ENCODE peak calls at places on chromosomes 4 and X, in seven cellular contexts. U is aorta; V is CD4-positive, alpha-beta memory T cell; M is left lung; L is fibroblast of lung; Y is naive thymus-derived CD4-positive, alpha-beta T cell; Z is OCI-LY7. X is an unnamed sample. For H3K4me1 and H3K9me3, the result is how much of the 10 kb centered on the place peaks cover.

GRCh38 chr4:71261633-71262121 is 77.1 kb upstream of the SLC4A4 start:
- DNase-seq in U (no peak), V (no peak), M (no peak), L (no peak), Y (no peak), Z (no peak), X (no peak)

GRCh38 chr4:128698386-128698785 is 111.1 kb upstream of the JADE1 start:
- DNase-seq in U (no peak), V (no peak), M (no peak), L (no peak), Y (no peak), Z (no peak), X (no peak)

GRCh38 chr4:1202526-1203378 is 30.4 kb upstream of the SPON2 start:
- DNase-seq in U (peak), V (no peak), M (peak), L (no peak), Y (no peak), Z (no peak), X (peak)

GRCh38 chr4:122963222-122963621 is 40.8 kb upstream of the NUDT6 start:
- DNase-seq in U (no peak), V (no peak), M (no peak), L (peak), Y (no peak), Z (no peak), X (no peak)

GRCh38 chr4:152256996-152257395 is 278.9 kb downstream of the FBXW7 start:
- DNase-seq in U (no peak), V (no peak), M (no peak), L (no peak), Y (no peak), Z (no peak), X (no peak)

GRCh38 chr4:138706206-138706605 is 309.4 kb upstream of the NOCT start:
- DNase-seq in U (no peak), V (no peak), M (no peak), L (no peak), Y (no peak), Z (no peak), X (no peak)

GRCh38 chr4:28518781-28519180 is 1658.1 kb downstream of the STIM2 start:
- DNase-seq in U (no peak), V (no peak), M (no peak), L (no peak), Y (no peak), Z (no peak), X (peak)

GRCh38 chrX:97224148-97224547 is 340.4 kb downstream of the RPA4 start:
- DNase-seq in U (no peak), V (no peak), M (no peak), L (no peak), Y (no peak), Z (no peak), X (no peak)

GRCh38 chr4:148649669-148650331 is 207.6 kb upstream of the NR3C2 start:
- DNase-seq in U (no peak), V (no peak), M (no peak), L (no peak), Y (no peak), Z (no peak), X (no peak)

GRCh38 chr4:144954224-144954623 is 143.8 kb downstream of the ANAPC10 start:
- DNase-seq in U (no peak), V (no peak), M (no peak), L (no peak), Y (no peak), Z (no peak), X (no peak)

GRCh38 chr4:2689825-2690700 is 66.1 kb downstream of the TNIP2 start:
- DNase-seq in U (peak), V (no peak), M (no peak), L (no peak), Y (no peak), Z (peak), X (no peak)

GRCh38 chr4:109213056-109213455 is 89.4 kb downstream of the COL25A1 start:
- DNase-seq in U (no peak), V (no peak), M (no peak), L (no peak), Y (no peak), Z (no peak), X (no peak)

GRCh38 chr4:169015237-169015636 is 5.2 kb upstream of the CBR4 start:
- DNase-seq in U (no peak), V (no peak), M (no peak), L (no peak), Y (no peak), Z (no peak), X (no peak)

GRCh38 chrX:8783100-8784098 is 17.8 kb downstream of the FAM9A start:
- DNase-seq in U (no peak), V (peak), M (no peak), L (no peak), Y (peak), Z (no peak), X (no peak)

GRCh38 chr4:166585491-166585890 is 648.8 kb downstream of the SPOCK3 start:
- DNase-seq in U (no peak), V (no peak), M (no peak), L (no peak), Y (no peak), Z (no peak), X (no peak)

GRCh38 chr4:150501983-150502382 is 80.0 kb upstream of the MAB21L2 start:
- DNase-seq in U (no peak), V (no peak), M (no peak), L (no peak), Y (no peak), Z (no peak), X (no peak)

GRCh38 chr4:138573246-138573645 is 331.1 kb upstream of the SLC7A11 start:
- DNase-seq in U (no peak), V (no peak), M (no peak), L (no peak), Y (no peak), Z (no peak), X (no peak)

GRCh38 chrX:80602017-80602765 is 181.9 kb downstream of the TENT5D start:
- DNase-seq in U (no peak), V (no peak), M (no peak), L (no peak), Y (no peak), Z (no peak), X (no peak)

GRCh38 chr4:117400039-117400835 is 314.9 kb upstream of the TRAM1L1 start:
- DNase-seq in U (no peak), V (no peak), M (no peak), L (peak), Y (no peak), Z (no peak), X (peak)

GRCh38 chrX:51496501-51497291 is at the start of gene NUDT11:
- DNase-seq in U (peak), V (peak), M (peak), L (peak), Y (no peak), Z (peak), X (peak)

GRCh38 chr4:139853309-139853708 is 187.7 kb downstream of the MGST2 start:
- DNase-seq in U (no peak), V (no peak), M (no peak), L (no peak), Y (no peak), Z (no peak), X (no peak)

DNA sequence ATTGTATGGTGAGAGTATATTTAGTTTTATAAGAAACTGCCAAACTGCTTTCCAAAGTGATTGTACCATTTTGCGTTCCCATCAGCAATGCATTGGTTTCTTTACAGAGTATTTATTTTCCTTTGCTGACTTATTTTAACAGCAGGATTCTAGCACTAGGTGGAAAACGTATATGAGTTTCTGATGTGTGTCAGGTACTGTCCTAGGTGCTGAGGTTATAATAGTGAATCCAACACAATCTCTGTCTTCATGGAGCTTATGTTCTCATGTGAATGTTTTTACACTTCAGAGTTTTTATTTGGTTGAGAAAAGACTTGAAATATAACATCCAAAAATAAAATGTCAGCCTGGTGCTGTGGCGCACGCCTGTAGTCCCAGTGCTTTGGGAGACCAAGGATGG is 4.0 kb downstream of the REPS2 start:
- DNase-seq in U (no peak), V (no peak), M (no peak), L (no peak), Y (no peak), Z (no peak), X (no peak)
- H3K4me1 ChIP-seq in U (under half), V (under half), M (under half), L (under half), Y (under half), Z (under half), X (under half)

GRCh38 chrX:67545772-67546495 is 2.1 kb downstream of the AR start:
- DNase-seq in U (peak), V (no peak), M (peak), L (peak), Y (no peak), Z (no peak), X (peak)

GRCh38 chrX:67546496-67547423 is 2.9 kb downstream of the AR start:
- DNase-seq in U (no peak), V (no peak), M (no peak), L (no peak), Y (no peak), Z (no peak), X (peak)

GRCh38 chrX:67544871-67545771 is 1.3 kb downstream of the AR start:
- DNase-seq in U (peak), V (no peak), M (peak), L (peak), Y (no peak), Z (no peak), X (peak)

GRCh38 chrX:67543818-67544217 is at the start of gene AR:
- DNase-seq in U (peak), V (no peak), M (peak), L (peak), Y (no peak), Z (no peak), X (peak)

DNA sequence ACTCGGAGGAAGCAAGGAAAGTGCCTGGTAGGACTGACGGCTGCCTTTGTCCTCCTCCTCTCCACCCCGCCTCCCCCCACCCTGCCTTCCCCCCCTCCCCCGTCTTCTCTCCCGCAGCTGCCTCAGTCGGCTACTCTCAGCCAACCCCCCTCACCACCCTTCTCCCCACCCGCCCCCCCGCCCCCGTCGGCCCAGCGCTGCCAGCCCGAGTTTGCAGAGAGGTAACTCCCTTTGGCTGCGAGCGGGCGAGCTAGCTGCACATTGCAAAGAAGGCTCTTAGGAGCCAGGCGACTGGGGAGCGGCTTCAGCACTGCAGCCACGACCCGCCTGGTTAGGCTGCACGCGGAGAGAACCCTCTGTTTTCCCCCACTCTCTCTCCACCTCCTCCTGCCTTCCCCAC is 460 bp downstream of the AR start:
- DNase-seq in U (peak), V (no peak), M (peak), L (peak), Y (no peak), Z (no peak), X (peak)
- H3K4me3 ChIP-seq in U (peak), V (no peak), M (peak), L (peak), Y (no peak), Z (no peak), X (peak)

GRCh38 chrX:85031505-85031904 is 27.8 kb downstream of the APOOL start:
- DNase-seq in U (no peak), V (no peak), M (no peak), L (no peak), Y (no peak), Z (no peak), X (no peak)

DNA sequence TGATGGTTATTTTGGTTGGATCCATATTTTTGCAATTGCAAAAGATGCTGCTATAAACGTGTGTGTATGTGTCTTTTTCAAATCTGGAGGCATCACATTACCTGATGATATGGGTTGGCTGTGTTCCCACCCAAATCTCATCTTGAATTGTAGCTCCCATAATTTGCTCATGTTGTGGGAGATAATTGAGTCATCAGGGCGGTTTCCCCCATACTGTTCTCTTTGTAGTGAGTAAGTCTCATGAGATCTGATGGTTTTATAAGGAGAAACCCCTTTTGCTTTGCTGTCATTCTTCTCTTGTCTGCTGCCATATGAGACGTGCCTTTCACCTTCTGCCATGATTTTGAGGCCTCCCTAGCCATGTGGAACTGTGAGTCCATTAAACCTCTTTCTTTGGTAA is 33.4 kb downstream of the APOOL start:
- DNase-seq in U (no peak), V (no peak), M (no peak), L (no peak), Y (no peak), Z (no peak), X (no peak)
- H3K9me3 ChIP-seq in U (under half), V (under half), M (under half), L (under half), Y (under half), Z (under half), X (under half)

DNA sequence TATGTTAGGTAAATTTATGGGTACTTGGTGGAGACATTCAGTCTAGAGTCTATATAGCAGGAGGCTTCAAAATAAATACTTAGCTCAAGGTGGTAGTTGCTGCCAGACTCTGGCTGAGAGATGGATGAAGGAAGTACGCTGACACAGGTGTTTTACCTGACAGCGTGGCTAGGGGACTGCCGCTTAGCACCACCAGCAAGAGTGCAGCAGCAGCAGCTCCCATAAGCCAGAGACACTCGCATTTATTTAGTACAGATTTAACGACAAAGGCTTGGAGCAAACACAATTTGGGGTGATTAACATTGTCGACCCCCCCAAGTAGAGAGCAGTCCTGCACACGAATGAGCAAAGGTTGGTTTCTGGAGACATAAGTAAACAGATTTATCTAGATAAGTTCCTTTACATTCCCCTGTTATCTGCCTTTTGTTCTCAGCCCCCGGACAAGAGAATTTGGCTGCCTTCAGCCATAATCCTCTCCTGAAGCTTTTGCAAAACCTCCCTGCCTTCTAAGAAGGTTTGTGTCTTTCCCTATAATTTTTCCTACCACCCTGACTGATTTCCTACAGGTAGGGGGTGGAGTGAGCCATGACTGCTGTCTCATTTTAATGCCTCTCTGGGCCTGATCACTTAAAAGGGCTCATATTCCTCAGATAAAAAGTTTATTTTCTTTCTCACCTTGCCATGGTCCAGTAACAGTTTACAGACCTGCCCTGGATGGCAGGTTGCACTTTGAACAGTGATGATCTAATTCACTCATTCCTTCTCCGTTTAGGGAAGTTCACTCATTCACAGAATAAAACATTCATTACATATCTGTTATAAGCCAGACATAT is 64.6 kb downstream of the RHOH start:
- DNase-seq in U (no peak), V (no peak), M (no peak), L (no peak), Y (no peak), Z (no peak), X (no peak)
- H3K4me1 ChIP-seq in U (under half), V (under half), M (under half), L (under half), Y (half or more), Z (under half), X (under half)

GRCh38 chr4:183399166-183399565 is 45.3 kb upstream of the CDKN2AIP start:
- DNase-seq in U (no peak), V (no peak), M (no peak), L (no peak), Y (no peak), Z (no peak), X (no peak)
- H3K4me3 ChIP-seq in U (no peak), V (no peak), M (peak), L (no peak), Y (peak), Z (peak), X (no peak)

X was measured in SJCRH30.